ENCODE peak calls at places on chromosomes 4 and X, in six cellular contexts. I, F, T, B, N and D are unnamed samples.

GRCh38 chrX:10352536-10352935 is 195.8 kb downstream of the CLCN4 start:
- DNase-seq in I (no peak), F (no peak), T (no peak), B (no peak), N (no peak), D (no peak)

GRCh38 chr4:98908182-98908581 is 20.8 kb downstream of the EIF4E start:
- DNase-seq in I (no peak), F (no peak), T (no peak), B (no peak), N (no peak), D (no peak)

GRCh38 chr4:73721901-73722300 is 18.5 kb upstream of the CXCL8 start:
- DNase-seq in I (no peak), F (peak), T (no peak), B (no peak), N (peak), D (no peak)

GRCh38 chr4:88005086-88005485 is 2.3 kb upstream of the PKD2 start:
- DNase-seq in I (no peak), F (peak), T (no peak), B (peak), N (peak), D (peak)

GRCh38 chrX:19953145-19953544 is 37.7 kb downstream of the BCLAF3 start:
- DNase-seq in I (no peak), F (no peak), T (no peak), B (no peak), N (no peak), D (no peak)

GRCh38 chr4:40280586-40280985 is 54.5 kb upstream of the CHRNA9 start:
- DNase-seq in I (no peak), F (no peak), T (no peak), B (no peak), N (no peak), D (no peak)

GRCh38 chr4:82421796-82422560 is 8.3 kb downstream of the HNRNPDL start:
- DNase-seq in I (no peak), F (no peak), T (no peak), B (no peak), N (no peak), D (no peak)

GRCh38 chrX:79081895-79082512 is 62.5 kb upstream of the GPR174 start:
- DNase-seq in I (no peak), F (peak), T (no peak), B (peak), N (peak), D (peak)

GRCh38 chr4:118281611-118282442 is 71.0 kb downstream of the PRSS12 start:
- DNase-seq in I (peak), F (peak), T (no peak), B (peak), N (peak), D (no peak)

GRCh38 chrX:35858916-35859315 is 60.6 kb upstream of the CFAP47 start:
- DNase-seq in I (no peak), F (no peak), T (no peak), B (no peak), N (no peak), D (no peak)

GRCh38 chr4:24878256-24879016 is 34.4 kb downstream of the CCDC149 start:
- DNase-seq in I (no peak), F (no peak), T (no peak), B (no peak), N (no peak), D (no peak)

GRCh38 chrX:120753413-120754251 is 122.0 kb downstream of the CT47B1 start:
- DNase-seq in I (no peak), F (no peak), T (no peak), B (no peak), N (no peak), D (no peak)

DNA sequence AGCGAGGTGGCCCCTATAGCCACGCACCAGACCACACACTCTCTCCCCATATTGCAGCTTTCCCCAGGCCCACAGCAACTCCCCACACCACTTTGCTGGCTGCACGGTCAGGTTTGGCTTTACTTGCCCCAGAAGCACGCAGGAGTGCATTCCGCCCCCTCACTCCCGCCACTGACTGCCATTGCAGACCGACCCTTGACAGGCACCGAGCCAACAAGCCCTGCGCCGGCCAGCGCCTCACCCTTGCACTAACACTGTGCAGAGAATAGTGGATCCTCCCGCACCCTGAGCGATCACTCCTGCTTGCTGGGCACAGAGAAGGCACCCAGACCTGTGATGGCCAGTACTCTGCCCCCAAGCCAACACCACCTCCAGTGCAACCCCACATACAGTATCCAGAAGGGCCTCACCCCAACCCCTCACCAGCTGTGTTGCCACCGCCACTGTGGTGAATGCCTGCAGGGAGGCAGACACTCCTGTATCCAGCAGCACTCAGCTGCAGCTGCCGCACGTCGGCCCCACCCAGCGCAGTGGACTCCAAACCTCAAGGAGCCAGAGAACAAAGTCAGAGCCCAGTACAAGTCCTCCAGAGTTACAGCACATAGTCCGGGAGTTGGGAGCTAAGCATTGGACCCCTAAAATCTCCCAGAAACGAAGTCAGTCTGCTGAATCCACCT is 28.6 kb upstream of the DIAPH2 start:
- DNase-seq in I (no peak), F (no peak), T (no peak), B (no peak), N (no peak), D (no peak)
- H3K4me3 ChIP-seq in I (no peak), F (no peak), T (no peak), B (no peak), N (no peak), D (no peak)

GRCh38 chr4:37101196-37101595 is 143.3 kb upstream of the NWD2 start:
- DNase-seq in I (no peak), F (no peak), T (no peak), B (no peak), N (no peak), D (no peak)
- H3K4me3 ChIP-seq in I (no peak), F (no peak), T (no peak), B (no peak), N (no peak), D (no peak)

GRCh38 chrX:83529950-83530349 is 21.9 kb downstream of the POU3F4 start:
- DNase-seq in I (no peak), F (no peak), T (no peak), B (no peak), N (no peak), D (no peak)

DNA sequence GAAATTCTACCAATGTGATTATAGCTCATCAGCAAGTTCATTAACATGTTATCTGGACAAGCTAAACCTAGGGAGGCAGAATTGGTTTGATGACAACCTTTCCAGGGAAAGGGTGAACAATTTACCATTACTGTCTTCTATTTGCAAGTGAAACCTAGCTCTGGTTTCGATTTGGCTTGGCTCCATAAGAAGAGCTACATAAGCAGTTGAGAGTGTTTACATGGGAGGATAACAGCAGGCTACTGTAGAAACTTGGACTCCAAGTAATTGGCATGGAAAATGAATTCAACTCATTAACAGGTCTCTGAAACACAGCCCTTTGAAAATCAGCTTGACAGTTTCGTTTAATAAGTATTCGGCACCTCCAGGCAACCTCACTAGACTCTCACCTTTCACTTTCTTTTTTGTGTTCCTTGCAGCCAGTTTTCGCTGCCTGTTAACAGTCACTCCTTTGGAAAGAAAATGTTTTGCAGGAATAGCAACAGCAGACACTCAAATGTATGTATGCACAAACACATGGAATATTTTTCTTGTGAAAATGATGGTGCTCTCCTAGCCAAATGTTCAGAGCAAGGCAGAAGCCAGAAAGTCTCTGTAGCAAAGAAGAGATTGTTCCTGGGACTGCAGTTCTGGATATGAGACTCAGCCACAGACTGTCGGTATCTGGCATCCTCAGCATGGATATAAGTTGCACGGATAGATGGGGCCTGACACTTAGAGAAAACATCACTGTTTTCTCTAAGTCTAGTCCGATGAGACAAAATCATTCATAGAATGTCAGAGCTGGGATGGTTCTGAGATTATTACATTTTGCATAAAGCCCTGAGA is 27.5 kb downstream of the POU3F4 start:
- DNase-seq in I (no peak), F (no peak), T (no peak), B (no peak), N (no peak), D (no peak)
- H3K4me3 ChIP-seq in I (no peak), F (no peak), T (no peak), B (no peak), N (no peak), D (no peak)

DNA sequence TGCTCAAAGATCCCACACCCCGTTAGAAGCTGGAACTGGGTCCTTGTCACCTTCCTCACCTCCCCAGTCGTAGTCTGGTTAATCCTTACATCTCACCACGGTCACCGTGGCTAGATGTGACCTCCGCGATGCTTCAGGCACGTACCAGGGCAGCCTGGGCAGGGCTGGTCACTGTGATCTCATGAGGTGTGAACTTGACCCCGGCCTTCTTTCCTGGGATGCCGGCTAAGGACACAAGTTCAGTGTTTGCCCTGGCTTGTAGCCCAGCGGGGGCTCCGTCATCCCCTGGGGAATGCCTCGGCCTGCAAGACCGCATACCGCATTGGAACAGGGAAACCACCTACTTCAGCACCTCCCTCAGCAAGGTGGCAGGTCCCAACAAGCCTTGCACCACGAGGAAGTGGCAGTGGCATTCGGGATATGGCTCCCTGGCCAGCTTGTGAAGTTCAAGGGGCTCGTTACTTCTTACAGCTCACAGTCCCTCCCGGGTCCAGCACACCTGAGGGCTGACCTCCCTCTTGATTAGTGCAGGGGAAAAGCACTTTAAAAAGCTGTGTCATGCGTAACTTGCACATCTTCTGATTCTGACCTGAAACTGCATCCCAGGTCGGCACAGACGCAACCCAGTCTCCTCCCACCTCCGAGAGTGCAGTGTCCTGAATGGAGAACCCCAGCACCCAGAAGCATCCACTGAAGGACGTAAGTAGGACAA is 25.9 kb downstream of the NOP14 start:
- DNase-seq in I (peak), F (no peak), T (no peak), B (no peak), N (no peak), D (no peak)
- H3K4me3 ChIP-seq in I (no peak), F (no peak), T (no peak), B (no peak), N (no peak), D (no peak)

GRCh38 chrX:42241421-42241820 is 318.1 kb upstream of the CASK start:
- DNase-seq in I (no peak), F (peak), T (no peak), B (peak), N (no peak), D (no peak)

GRCh38 chrX:42248226-42248625 is 324.9 kb upstream of the CASK start:
- DNase-seq in I (no peak), F (no peak), T (no peak), B (no peak), N (no peak), D (no peak)

GRCh38 chrX:42242044-42242443 is 318.7 kb upstream of the CASK start:
- DNase-seq in I (no peak), F (peak), T (no peak), B (peak), N (no peak), D (no peak)

GRCh38 chrX:42246814-42247213 is 323.5 kb upstream of the CASK start:
- DNase-seq in I (no peak), F (peak), T (peak), B (peak), N (peak), D (no peak)

DNA sequence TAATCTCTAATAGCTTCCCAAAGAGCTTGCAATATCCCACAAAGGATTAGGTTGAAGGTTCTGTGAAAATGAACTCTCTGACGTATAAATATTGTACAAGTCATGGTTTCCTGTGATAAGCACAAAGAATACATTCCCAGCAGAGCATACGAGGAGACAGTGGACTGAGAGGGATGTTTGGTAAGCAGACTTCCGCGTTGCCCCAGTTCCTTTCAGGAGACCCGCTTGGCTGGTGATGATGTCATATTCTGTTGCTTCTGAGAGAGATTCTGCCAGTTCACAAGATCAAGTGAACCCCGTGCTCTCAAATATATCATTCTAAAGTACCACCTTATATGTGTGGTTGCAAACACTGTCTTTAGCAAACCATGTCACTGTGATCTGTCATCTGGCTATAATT is 323.9 kb upstream of the CASK start:
- DNase-seq in I (no peak), F (peak), T (no peak), B (peak), N (peak), D (no peak)
- H3K4me3 ChIP-seq in I (no peak), F (peak), T (peak), B (peak), N (no peak), D (no peak)

GRCh38 chr4:95255396-95256107 is 293.2 kb downstream of the UNC5C start:
- DNase-seq in I (no peak), F (peak), T (no peak), B (peak), N (peak), D (peak)
- H3K4me3 ChIP-seq in I (no peak), F (peak), T (no peak), B (no peak), N (no peak), D (no peak)

GRCh38 chrX:75784689-75785491 is at the start of gene MAGEE2:
- DNase-seq in I (no peak), F (peak), T (no peak), B (no peak), N (no peak), D (no peak)
- H3K4me3 ChIP-seq in I (no peak), F (peak), T (no peak), B (no peak), N (no peak), D (no peak)